ENCODE peak calls at places on chromosomes 1 and 21, in eight cellular contexts. One of them, this sample, is unnamed.

GRCh38 chr1:82485591-82486369 is 685.0 kb downstream of the ADGRL2 start:
- DNase-seq in activated CD8-positive, alpha-beta T cell treated with anti-CD3 and anti-CD28 coated beads, Interleukin-2, amount 10 ng/mL, durations not matched to agents 7 days and 5 days: no peak
- DNase-seq in COLO829: no peak
- DNase-seq in stimulated activated CD4-positive, alpha-beta T cell treated with anti-CD3 and anti-CD28 coated beads, Interleukin-15, amount 100 ng/mL, for 1 hour: no peak
- DNase-seq in NCI-H1417: peak; percentile 27
- DNase-seq in ELF-1: peak; percentile 75
- DNase-seq in AG09309: no peak
- DNase-seq in WTC11: peak; percentile 18
- DNase-seq in this sample: no peak

GRCh38 chr1:6922096-6922931 is 137.1 kb downstream of the CAMTA1 start:
- DNase-seq in activated CD8-positive, alpha-beta T cell treated with anti-CD3 and anti-CD28 coated beads, Interleukin-2, amount 10 ng/mL, durations not matched to agents 7 days and 5 days: no peak
- DNase-seq in COLO829: no peak
- DNase-seq in stimulated activated CD4-positive, alpha-beta T cell treated with anti-CD3 and anti-CD28 coated beads, Interleukin-15, amount 100 ng/mL, for 1 hour: no peak
- DNase-seq in NCI-H1417: peak; percentile 95
- DNase-seq in ELF-1: peak; percentile 72
- DNase-seq in AG09309: peak; percentile 78
- DNase-seq in WTC11: no peak
- DNase-seq in this sample: no peak

GRCh38 chr1:160022330-160023310 is 9.2 kb downstream of the PIGM start:
- DNase-seq in activated CD8-positive, alpha-beta T cell treated with anti-CD3 and anti-CD28 coated beads, Interleukin-2, amount 10 ng/mL, durations not matched to agents 7 days and 5 days: peak; percentile 12
- DNase-seq in COLO829: no peak
- DNase-seq in stimulated activated CD4-positive, alpha-beta T cell treated with anti-CD3 and anti-CD28 coated beads, Interleukin-15, amount 100 ng/mL, for 1 hour: no peak
- DNase-seq in NCI-H1417: no peak
- DNase-seq in ELF-1: no peak
- DNase-seq in AG09309: no peak
- DNase-seq in WTC11: no peak
- DNase-seq in this sample: peak; percentile 37

GRCh38 chr1:221567859-221568507 is 173.9 kb downstream of the DUSP10 start:
- DNase-seq in activated CD8-positive, alpha-beta T cell treated with anti-CD3 and anti-CD28 coated beads, Interleukin-2, amount 10 ng/mL, durations not matched to agents 7 days and 5 days: no peak
- DNase-seq in COLO829: no peak
- DNase-seq in stimulated activated CD4-positive, alpha-beta T cell treated with anti-CD3 and anti-CD28 coated beads, Interleukin-15, amount 100 ng/mL, for 1 hour: no peak
- DNase-seq in NCI-H1417: no peak
- DNase-seq in ELF-1: no peak
- DNase-seq in AG09309: no peak
- DNase-seq in WTC11: no peak
- DNase-seq in this sample: peak; percentile 77

GRCh38 chr21:27700974-27701614 is 734.2 kb upstream of the ADAMTS5 start:
- DNase-seq in activated CD8-positive, alpha-beta T cell treated with anti-CD3 and anti-CD28 coated beads, Interleukin-2, amount 10 ng/mL, durations not matched to agents 7 days and 5 days: peak; percentile 70
- DNase-seq in COLO829: peak; percentile 70
- DNase-seq in stimulated activated CD4-positive, alpha-beta T cell treated with anti-CD3 and anti-CD28 coated beads, Interleukin-15, amount 100 ng/mL, for 1 hour: no peak
- DNase-seq in NCI-H1417: peak; percentile 59
- DNase-seq in ELF-1: peak; percentile 76
- DNase-seq in AG09309: peak; percentile 71
- DNase-seq in WTC11: peak; percentile 81
- DNase-seq in this sample: peak; percentile 41

GRCh38 chr1:6795203-6795602 is 9.9 kb downstream of the CAMTA1 start:
- DNase-seq in activated CD8-positive, alpha-beta T cell treated with anti-CD3 and anti-CD28 coated beads, Interleukin-2, amount 10 ng/mL, durations not matched to agents 7 days and 5 days: no peak
- DNase-seq in COLO829: no peak
- DNase-seq in stimulated activated CD4-positive, alpha-beta T cell treated with anti-CD3 and anti-CD28 coated beads, Interleukin-15, amount 100 ng/mL, for 1 hour: no peak
- DNase-seq in NCI-H1417: no peak
- DNase-seq in ELF-1: no peak
- DNase-seq in AG09309: no peak
- DNase-seq in WTC11: no peak
- DNase-seq in this sample: no peak

GRCh38 chr1:158087320-158087927 is 93.3 kb upstream of the CD1D start:
- DNase-seq in activated CD8-positive, alpha-beta T cell treated with anti-CD3 and anti-CD28 coated beads, Interleukin-2, amount 10 ng/mL, durations not matched to agents 7 days and 5 days: peak; percentile 42
- DNase-seq in COLO829: peak; percentile 78
- DNase-seq in stimulated activated CD4-positive, alpha-beta T cell treated with anti-CD3 and anti-CD28 coated beads, Interleukin-15, amount 100 ng/mL, for 1 hour: no peak
- DNase-seq in NCI-H1417: peak; percentile 77
- DNase-seq in ELF-1: peak; percentile 91
- DNase-seq in AG09309: peak; percentile 34
- DNase-seq in WTC11: peak; percentile 87
- DNase-seq in this sample: peak; percentile 26

GRCh38 chr1:5990913-5991783 is 1.1 kb downstream of the NPHP4 start:
- DNase-seq in activated CD8-positive, alpha-beta T cell treated with anti-CD3 and anti-CD28 coated beads, Interleukin-2, amount 10 ng/mL, durations not matched to agents 7 days and 5 days: peak; percentile 49
- DNase-seq in COLO829: peak; percentile 38
- DNase-seq in stimulated activated CD4-positive, alpha-beta T cell treated with anti-CD3 and anti-CD28 coated beads, Interleukin-15, amount 100 ng/mL, for 1 hour: no peak
- DNase-seq in NCI-H1417: peak; percentile 23
- DNase-seq in ELF-1: peak; percentile 56
- DNase-seq in AG09309: no peak
- DNase-seq in WTC11: peak; percentile 65
- DNase-seq in this sample: peak; percentile 32

GRCh38 chr1:16065197-16065576 is 8.3 kb downstream of the FAM131C start:
- DNase-seq in activated CD8-positive, alpha-beta T cell treated with anti-CD3 and anti-CD28 coated beads, Interleukin-2, amount 10 ng/mL, durations not matched to agents 7 days and 5 days: no peak
- DNase-seq in COLO829: no peak
- DNase-seq in stimulated activated CD4-positive, alpha-beta T cell treated with anti-CD3 and anti-CD28 coated beads, Interleukin-15, amount 100 ng/mL, for 1 hour: no peak
- DNase-seq in NCI-H1417: no peak
- DNase-seq in ELF-1: peak; percentile 40
- DNase-seq in AG09309: no peak
- DNase-seq in WTC11: no peak
- DNase-seq in this sample: no peak

GRCh38 chr1:152001631-152002584 is 8.2 kb upstream of the S100A10 start:
- DNase-seq in activated CD8-positive, alpha-beta T cell treated with anti-CD3 and anti-CD28 coated beads, Interleukin-2, amount 10 ng/mL, durations not matched to agents 7 days and 5 days: peak; percentile 88
- DNase-seq in COLO829: peak; percentile 94
- DNase-seq in stimulated activated CD4-positive, alpha-beta T cell treated with anti-CD3 and anti-CD28 coated beads, Interleukin-15, amount 100 ng/mL, for 1 hour: peak; percentile 53
- DNase-seq in NCI-H1417: peak; percentile 88
- DNase-seq in ELF-1: peak; percentile 85
- DNase-seq in AG09309: peak; percentile 99
- DNase-seq in WTC11: peak; percentile 89
- DNase-seq in this sample: peak; percentile 43

GRCh38 chr1:9594471-9595155 is 5.9 kb downstream of the TMEM201 start:
- DNase-seq in activated CD8-positive, alpha-beta T cell treated with anti-CD3 and anti-CD28 coated beads, Interleukin-2, amount 10 ng/mL, durations not matched to agents 7 days and 5 days: no peak
- DNase-seq in COLO829: no peak
- DNase-seq in stimulated activated CD4-positive, alpha-beta T cell treated with anti-CD3 and anti-CD28 coated beads, Interleukin-15, amount 100 ng/mL, for 1 hour: no peak
- DNase-seq in NCI-H1417: no peak
- DNase-seq in ELF-1: no peak
- DNase-seq in AG09309: no peak
- DNase-seq in WTC11: no peak
- DNase-seq in this sample: no peak

GRCh38 chr21:34722684-34723300 is 54.0 kb downstream of the CLIC6 start:
- DNase-seq in activated CD8-positive, alpha-beta T cell treated with anti-CD3 and anti-CD28 coated beads, Interleukin-2, amount 10 ng/mL, durations not matched to agents 7 days and 5 days: peak; percentile 32
- DNase-seq in COLO829: peak; percentile 15
- DNase-seq in stimulated activated CD4-positive, alpha-beta T cell treated with anti-CD3 and anti-CD28 coated beads, Interleukin-15, amount 100 ng/mL, for 1 hour: no peak
- DNase-seq in NCI-H1417: no peak
- DNase-seq in ELF-1: peak; percentile 63
- DNase-seq in AG09309: no peak
- DNase-seq in WTC11: peak; percentile 76
- DNase-seq in this sample: peak; percentile 15

GRCh38 chr1:19357299-19357698 is 45.2 kb downstream of the SLC66A1 start:
- DNase-seq in activated CD8-positive, alpha-beta T cell treated with anti-CD3 and anti-CD28 coated beads, Interleukin-2, amount 10 ng/mL, durations not matched to agents 7 days and 5 days: no peak
- DNase-seq in COLO829: no peak
- DNase-seq in stimulated activated CD4-positive, alpha-beta T cell treated with anti-CD3 and anti-CD28 coated beads, Interleukin-15, amount 100 ng/mL, for 1 hour: no peak
- DNase-seq in NCI-H1417: no peak
- DNase-seq in ELF-1: no peak
- DNase-seq in AG09309: no peak
- DNase-seq in WTC11: no peak
- DNase-seq in this sample: no peak

This sample was measured in NCI-H146.